ENCODE peak calls at places on chromosomes 4 and X, in six cellular contexts. J, N, U, K, D and S are unnamed samples. For H3K27me3, the result is how much of the 10 kb centered on the place peaks cover.

GRCh38 chr4:66571145-66571544 is 900.9 kb upstream of the EPHA5 start:
- DNase-seq in D (no peak), K (no peak), J (no peak), N (no peak), U (no peak), S (no peak)

GRCh38 chr4:176735300-176735699 is 57.4 kb downstream of the VEGFC start:
- DNase-seq in K (no peak), D (no peak), J (peak), U (no peak), N (no peak), S (no peak)

GRCh38 chr4:105060628-105061027 is 86.0 kb upstream of the TET2 start:
- DNase-seq in U (no peak), K (no peak), J (peak), D (no peak), N (no peak), S (no peak)

GRCh38 chrX:129808829-129809745 is 29.3 kb downstream of the SASH3 start:
- DNase-seq in D (no peak), J (no peak), K (no peak), U (no peak), N (no peak), S (no peak)

GRCh38 chrX:47958943-47959342 is 44.8 kb downstream of the ZNF182 start:
- DNase-seq in J (no peak), U (no peak), N (no peak), K (no peak), D (no peak), S (no peak)

GRCh38 chr4:105022811-105023667 is 123.6 kb upstream of the TET2 start:
- DNase-seq in N (no peak), J (peak), U (no peak), D (no peak), K (no peak), S (no peak)

GRCh38 chrX:81301877-81302276 is 100.0 kb downstream of the SH3BGRL start:
- DNase-seq in N (no peak), J (peak), D (no peak), U (no peak), K (no peak), S (no peak)

GRCh38 chr4:165834116-165834515 is 38.9 kb upstream of the TLL1 start:
- DNase-seq in J (no peak), U (no peak), K (no peak), N (no peak), D (no peak), S (no peak)

GRCh38 chrX:44731160-44731559 is 112.7 kb upstream of the DUSP21 start:
- DNase-seq in D (no peak), U (no peak), N (no peak), J (peak), K (no peak), S (no peak)

GRCh38 chrX:30665471-30665870 is 12.2 kb downstream of the GK start:
- DNase-seq in D (no peak), U (no peak), N (no peak), J (peak), K (no peak), S (no peak)

GRCh38 chrX:12999422-12999821 is 24.5 kb downstream of the TMSB4X start:
- DNase-seq in U (no peak), K (no peak), D (no peak), J (peak), N (no peak), S (no peak)

GRCh38 chr4:113550510-113550909 is 211.0 kb downstream of the CAMK2D start:
- DNase-seq in D (no peak), K (no peak), N (no peak), U (no peak), J (no peak), S (no peak)

GRCh38 chr4:18923496-18924161 is 902.1 kb upstream of the LCORL start:
- DNase-seq in U (no peak), N (no peak), J (no peak), D (no peak), K (no peak), S (no peak)

GRCh38 chr4:153072661-153073060 is 131.6 kb upstream of the TRIM2 start:
- DNase-seq in D (no peak), U (no peak), K (no peak), N (no peak), J (no peak), S (no peak)

DNA sequence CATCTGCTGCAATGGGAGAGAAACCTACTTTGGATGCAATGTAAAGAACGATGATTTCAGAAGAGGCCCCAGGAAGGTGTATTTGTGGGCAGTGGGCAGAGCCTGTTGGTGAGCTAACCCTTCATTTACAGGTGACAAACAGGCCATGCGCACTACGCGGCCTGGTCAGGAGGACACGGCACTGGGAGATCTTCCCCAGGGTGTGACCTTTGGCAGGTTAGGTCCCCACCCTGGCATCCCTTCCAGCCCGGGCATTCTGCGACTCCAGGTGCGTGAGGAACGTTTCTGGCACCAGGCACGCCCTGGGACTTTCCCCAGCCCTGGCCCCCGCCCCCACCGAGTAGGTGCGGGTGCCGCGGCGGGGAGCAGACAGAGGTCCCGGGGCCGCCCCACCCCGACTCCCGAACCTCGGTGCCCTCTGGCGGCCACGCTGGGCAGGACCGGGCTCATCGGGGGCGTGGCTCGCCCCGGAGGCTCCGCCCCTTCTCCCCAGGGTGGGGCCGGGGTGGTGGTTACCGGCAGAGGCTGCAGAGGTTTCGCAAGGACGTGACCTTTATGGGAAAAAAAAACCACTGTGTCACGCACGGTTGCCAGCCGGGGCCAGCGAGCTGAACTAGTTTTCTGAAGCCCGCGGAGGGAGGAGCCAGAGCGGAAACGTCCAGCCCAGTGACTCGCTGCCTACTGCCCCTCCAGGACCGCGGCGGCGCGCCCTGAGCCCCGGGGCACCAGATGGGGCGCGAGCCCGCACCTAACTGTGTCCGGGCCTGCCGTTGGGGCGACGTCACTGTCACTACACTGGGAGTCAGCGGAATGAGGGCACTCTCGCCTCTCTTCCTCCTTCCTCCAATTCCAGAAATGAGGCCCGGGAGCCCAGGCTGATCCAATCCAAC is 5.0 kb upstream of the NYX start:
- DNase-seq in N (peak), J (peak), D (peak), U (peak), K (peak), S (peak)
- TF ChIP-seq POLR2A in N (peak), J (no peak), D (no peak), U (no peak), K (peak), S (no peak)

GRCh38 chr4:183107891-183108459 is 8.9 kb downstream of the WWC2 start:
- DNase-seq in U (no peak), J (peak), K (no peak), D (no peak), N (no peak), S (no peak)

GRCh38 chr4:183110244-183110643 is 11.2 kb downstream of the WWC2 start:
- DNase-seq in J (no peak), N (no peak), U (no peak), K (no peak), D (no peak), S (no peak)

GRCh38 chr4:183106839-183107238 is 7.8 kb downstream of the WWC2 start:
- DNase-seq in K (no peak), N (no peak), D (no peak), U (no peak), J (peak), S (no peak)

DNA sequence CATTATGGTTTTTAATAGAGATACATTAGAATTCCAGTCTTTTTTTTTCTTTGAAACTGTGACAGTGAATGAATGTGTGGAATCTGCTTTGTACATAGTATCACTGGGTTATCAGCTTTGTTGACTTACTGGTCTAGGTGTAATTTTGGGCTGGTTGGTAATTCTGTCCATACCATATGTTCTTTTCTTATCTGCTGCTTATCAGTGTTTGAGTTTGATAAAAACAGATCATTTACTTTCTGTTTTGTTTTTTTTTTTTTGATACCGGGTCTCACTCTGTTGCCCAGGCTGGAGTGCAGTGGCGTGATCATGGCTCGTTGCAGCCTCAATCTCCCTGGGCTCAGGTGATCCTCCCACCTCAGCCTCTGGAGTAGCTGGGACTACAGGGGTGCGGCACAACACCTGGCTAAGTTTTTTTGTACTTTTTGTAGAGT is 12.4 kb downstream of the WWC2 start:
- DNase-seq in D (no peak), K (no peak), N (no peak), J (no peak), U (no peak), S (no peak)
- TF ChIP-seq CTCF in D (no peak), K (no peak), N (no peak), J (no peak), U (no peak), S (no peak)

GRCh38 chr4:1402516-1403101 is 3.6 kb downstream of the NKX1-1 start:
- DNase-seq in U (no peak), N (no peak), K (no peak), D (peak), J (no peak), S (no peak)
- H3K27me3 ChIP-seq in U (under half), N (half or more), K (half or more), D (under half), J (half or more), S (under half)

GRCh38 chr4:36322921-36323354 is 41.5 kb downstream of the DTHD1 start:
- DNase-seq in J (no peak), D (no peak), N (no peak), U (no peak), K (no peak), S (no peak)
- TF ChIP-seq POLR2A in J (no peak), D (no peak), N (no peak), U (no peak), K (no peak), S (no peak)